ENCODE peak calls at places on chromosomes 7 and 10, in seven cellular contexts. F is lung microvascular endothelial cell; Q is AG10803; G is EL; T is SJSA1; Y is activated CD4-positive, alpha-beta T cell treated with anti-CD3 and anti-CD28 coated beads for 48 hours; A is lower lobe of right lung. P is an unnamed sample.
A peak's percentile ranks its signal among the peaks of the same experiment; 100 is the strongest.

GRCh38 chr7:85829817-85830432 is 643.1 kb upstream of the SEMA3D start:
- DNase-seq in F (no peak), Q (peak; percentile 34), G (peak; percentile 37), T (no peak), Y (no peak), A (no peak), P (peak; percentile 14)

GRCh38 chr7:44104880-44105771 is 981 bp downstream of the AEBP1 start:
- DNase-seq in F (no peak), Q (peak; percentile 90), G (peak; percentile 80), T (no peak), Y (no peak), A (no peak), P (peak; percentile 25)

GRCh38 chr10:34908472-34908871 is 93.4 kb upstream of the PARD3 start:
- DNase-seq in F (no peak), Q (peak; percentile 84), G (peak; percentile 88), T (no peak), Y (no peak), A (no peak), P (no peak)

GRCh38 chr10:127151981-127152699 is 44.3 kb downstream of the INSYN2A start:
- DNase-seq in F (no peak), Q (no peak), G (no peak), T (no peak), Y (no peak), A (peak; percentile 77), P (no peak)

GRCh38 chr7:105905209-105905910 is 29.0 kb upstream of the ATXN7L1 start:
- DNase-seq in F (no peak), Q (no peak), G (no peak), T (no peak), Y (no peak), A (no peak), P (no peak)

GRCh38 chr10:26931223-26931622 is 70.5 kb upstream of the ABI1 start:
- DNase-seq in F (no peak), Q (no peak), G (peak; percentile 6), T (no peak), Y (peak; percentile 11), A (no peak), P (no peak)

GRCh38 chr10:61343781-61344180 is 109.4 kb downstream of the TMEM26 start:
- DNase-seq in F (no peak), Q (no peak), G (no peak), T (no peak), Y (no peak), A (no peak), P (no peak)

GRCh38 chr7:106552645-106553445 is 108.1 kb downstream of the CCDC71L start:
- DNase-seq in F (no peak), Q (no peak), G (no peak), T (peak; percentile 84), Y (no peak), A (no peak), P (no peak)

GRCh38 chr10:112634096-112634830 is 187.2 kb downstream of the VTI1A start:
- DNase-seq in F (peak; percentile 21), Q (peak; percentile 49), G (peak; percentile 56), T (no peak), Y (no peak), A (no peak), P (no peak)

GRCh38 chr7:92973964-92974363 is 137.6 kb upstream of the CDK6 start:
- DNase-seq in F (no peak), Q (peak; percentile 65), G (peak; percentile 78), T (no peak), Y (no peak), A (no peak), P (no peak)

GRCh38 chr10:123269675-123270074 is 115.5 kb downstream of the BUB3 start:
- DNase-seq in F (no peak), Q (no peak), G (no peak), T (no peak), Y (no peak), A (no peak), P (no peak)

GRCh38 chr7:70178787-70179186 is 580.5 kb downstream of the AUTS2 start:
- DNase-seq in F (no peak), Q (peak; percentile 57), G (no peak), T (no peak), Y (no peak), A (peak; percentile 51), P (no peak)

GRCh38 chr7:38796636-38797501 is 112.1 kb downstream of the VPS41 start:
- DNase-seq in F (peak; percentile 68), Q (peak; percentile 61), G (peak; percentile 64), T (peak; percentile 51), Y (peak; percentile 50), A (no peak), P (peak; percentile 44)

P was measured in SW 1271.